ENCODE peak calls at places on chromosomes 1 and 21, in seven cellular contexts. Z is HCT116, E is K562, J is HepG2, T is SK-N-SH, A is H1, W is GM12878. O is an unnamed sample.

GRCh38 chr1:178055093-178055492 is 38.8 kb upstream of the RASAL2 start:
- DNase-seq in Z (no peak), E (no peak), J (peak; percentile 40), T (peak; percentile 52), A (peak; percentile 74), W (no peak), O (no peak)

GRCh38 chr1:228863776-228864175 is 128.5 kb downstream of the RHOU start:
- DNase-seq in Z (no peak), E (no peak), J (no peak), T (peak; percentile 41), A (no peak), W (no peak), O (no peak)

GRCh38 chr1:25056536-25056935 is 126.5 kb upstream of the RUNX3 start:
- DNase-seq in Z (no peak), E (no peak), J (no peak), T (no peak), A (no peak), W (no peak), O (no peak)

GRCh38 chr1:165857046-165857801 is 29.8 kb downstream of the UCK2 start:
- DNase-seq in Z (no peak), E (no peak), J (peak; percentile 76), T (no peak), A (no peak), W (no peak), O (no peak)

GRCh38 chr1:175548774-175549173 is 194.6 kb downstream of the TNR start:
- DNase-seq in Z (no peak), E (no peak), J (no peak), T (no peak), A (no peak), W (no peak), O (no peak)

GRCh38 chr1:112718691-112719418 is 3.7 kb upstream of the PPM1J start:
- DNase-seq in Z (no peak), E (peak; percentile 72), J (no peak), T (peak; percentile 90), A (peak; percentile 89), W (no peak), O (peak; percentile 78)

GRCh38 chr1:224183591-224184312 is 712 bp downstream of the DEGS1 start:
- DNase-seq in Z (no peak), E (no peak), J (peak; percentile 15), T (peak; percentile 89), A (peak; percentile 80), W (no peak), O (peak; percentile 58)

GRCh38 chr1:172449585-172450523 is 6.0 kb upstream of the PIGC start:
- DNase-seq in Z (peak; percentile 39), E (peak; percentile 83), J (peak; percentile 85), T (peak; percentile 71), A (peak; percentile 70), W (no peak), O (peak; percentile 83)

GRCh38 chr21:15695241-15695640 is 34.5 kb upstream of the USP25 start:
- DNase-seq in Z (no peak), E (no peak), J (no peak), T (no peak), A (no peak), W (no peak), O (no peak)

GRCh38 chr1:60678381-60678780 is 404.0 kb upstream of the NFIA start:
- DNase-seq in Z (no peak), E (no peak), J (no peak), T (no peak), A (no peak), W (no peak), O (no peak)

GRCh38 chr1:50332941-50333594 is 90.2 kb downstream of the DMRTA2 start:
- DNase-seq in Z (no peak), E (peak; percentile 88), J (peak; percentile 21), T (peak; percentile 90), A (peak; percentile 91), W (no peak), O (no peak)

GRCh38 chr1:206890690-206891089 is 6.6 kb upstream of the IL24 start:
- DNase-seq in Z (no peak), E (no peak), J (no peak), T (no peak), A (peak; percentile 42), W (no peak), O (no peak)

GRCh38 chr21:31491617-31492016 is 147.6 kb upstream of the TIAM1 start:
- DNase-seq in Z (no peak), E (no peak), J (no peak), T (no peak), A (no peak), W (no peak), O (no peak)

GRCh38 chr1:14706656-14707055 is 108.2 kb downstream of the KAZN start:
- DNase-seq in Z (no peak), E (no peak), J (no peak), T (no peak), A (no peak), W (no peak), O (no peak)

GRCh38 chr1:203650012-203650836 is 23.6 kb downstream of the ATP2B4 start:
- DNase-seq in Z (no peak), E (peak; percentile 89), J (no peak), T (peak; percentile 70), A (peak; percentile 79), W (no peak), O (peak; percentile 62)

GRCh38 chr1:30607723-30608122 is 115.7 kb downstream of the MATN1 start:
- DNase-seq in Z (peak; percentile 12), E (no peak), J (no peak), T (no peak), A (peak; percentile 23), W (no peak), O (no peak)

GRCh38 chr1:63223426-63223825 is 98.9 kb upstream of the FOXD3 start:
- DNase-seq in Z (no peak), E (no peak), J (no peak), T (no peak), A (no peak), W (no peak), O (no peak)

GRCh38 chr1:204580862-204581261 is 64.7 kb downstream of the MDM4 start:
- DNase-seq in Z (no peak), E (no peak), J (no peak), T (no peak), A (no peak), W (no peak), O (no peak)

GRCh38 chr1:41439234-41439633 is 45.2 kb downstream of the EDN2 start:
- DNase-seq in Z (no peak), E (no peak), J (no peak), T (no peak), A (no peak), W (no peak), O (no peak)

GRCh38 chr1:205656236-205656635 is 24.1 kb downstream of the SLC45A3 start:
- DNase-seq in Z (no peak), E (no peak), J (no peak), T (no peak), A (no peak), W (no peak), O (no peak)

DNA sequence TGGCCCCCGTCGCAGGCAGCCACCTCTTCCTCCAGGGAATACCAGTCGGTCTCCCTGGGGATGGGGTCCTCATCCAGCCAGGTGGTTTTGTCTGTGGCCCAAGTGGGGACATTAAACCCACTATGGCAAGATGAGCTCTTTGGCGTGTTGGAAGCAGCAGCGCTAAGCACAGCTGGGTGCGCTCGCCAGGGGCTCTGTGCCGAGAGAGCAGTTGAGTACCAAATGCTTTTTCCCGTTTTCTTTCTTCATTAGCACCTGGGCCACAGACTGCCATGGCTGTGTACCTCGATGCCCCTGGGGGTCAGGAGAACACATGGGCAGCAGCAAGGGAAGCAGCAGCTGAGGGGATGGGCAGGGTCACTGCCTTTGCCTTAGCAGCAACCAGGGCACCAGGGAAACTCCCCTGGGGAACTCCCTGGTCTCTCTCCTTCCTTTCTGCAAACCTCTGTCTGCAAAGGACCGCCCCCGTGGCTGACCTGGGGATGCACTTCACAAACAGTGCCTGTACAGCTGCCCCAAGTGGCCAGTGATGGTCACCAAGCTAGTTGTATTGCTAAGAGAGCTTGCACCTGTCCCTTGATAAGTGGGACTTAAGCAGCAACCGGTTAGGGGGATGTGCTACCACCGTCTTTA is 31.1 kb downstream of the EDARADD start:
- DNase-seq in Z (no peak), E (no peak), J (peak; percentile 46), T (no peak), A (no peak), W (peak; percentile 42), O (no peak)
- TF ChIP-seq JUND in Z (no peak), E (no peak), J (no peak), T (no peak), A (no peak), W (no peak), O (no peak)

DNA sequence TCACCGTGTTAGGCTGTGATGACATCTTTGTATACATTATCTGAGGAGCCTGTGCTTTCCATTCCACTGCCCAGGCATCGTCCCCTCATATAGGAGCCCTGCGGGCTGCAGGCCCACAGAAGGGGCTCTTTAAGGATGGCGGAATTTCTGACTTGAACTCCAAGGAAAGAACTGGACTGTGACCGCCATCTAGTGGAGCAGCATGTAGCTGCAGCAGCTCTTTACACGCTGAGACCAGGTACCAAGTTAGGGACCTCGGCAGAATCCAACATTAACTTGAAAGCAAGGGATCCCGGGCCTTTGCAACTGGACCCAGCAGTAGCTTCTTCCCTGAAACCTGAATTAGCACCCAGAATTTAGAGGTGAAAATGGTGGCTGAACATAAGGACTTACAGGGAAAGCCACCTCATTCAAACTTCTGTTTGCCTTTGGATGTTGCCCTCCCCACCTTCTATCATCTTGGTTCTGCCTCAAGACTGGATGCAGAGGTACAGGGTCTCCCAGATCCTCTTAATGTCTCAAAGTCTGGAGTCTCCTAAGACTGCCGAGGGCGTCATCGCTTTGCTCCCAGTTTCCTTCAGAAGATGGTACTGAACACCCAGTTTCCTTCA is 140.5 kb downstream of the ZSCAN20 start:
- DNase-seq in Z (peak; percentile 79), E (peak; percentile 73), J (peak; percentile 48), T (peak; percentile 78), A (peak; percentile 84), W (no peak), O (peak; percentile 48)
- TF ChIP-seq JUND in Z (no peak), E (no peak), J (no peak), T (no peak), A (no peak), W (no peak), O (no peak)

GRCh38 chr1:98981917-98982513 is 22.6 kb downstream of the PLPPR5 start:
- DNase-seq in Z (no peak), E (no peak), J (no peak), T (no peak), A (no peak), W (no peak), O (no peak)

GRCh38 chr1:98988906-98989603 is 15.6 kb downstream of the PLPPR5 start:
- DNase-seq in Z (no peak), E (no peak), J (no peak), T (no peak), A (no peak), W (peak; percentile 2), O (no peak)

GRCh38 chr1:98991127-98992003 is 13.3 kb downstream of the PLPPR5 start:
- DNase-seq in Z (peak; percentile 40), E (no peak), J (peak; percentile 21), T (no peak), A (no peak), W (peak; percentile 1), O (no peak)

GRCh38 chr1:98985687-98986086 is 19.0 kb downstream of the PLPPR5 start:
- DNase-seq in Z (no peak), E (no peak), J (no peak), T (no peak), A (no peak), W (no peak), O (no peak)
- TF ChIP-seq JUND in Z (no peak), E (no peak), J (no peak), T (no peak), A (no peak), W (no peak), O (no peak)

DNA sequence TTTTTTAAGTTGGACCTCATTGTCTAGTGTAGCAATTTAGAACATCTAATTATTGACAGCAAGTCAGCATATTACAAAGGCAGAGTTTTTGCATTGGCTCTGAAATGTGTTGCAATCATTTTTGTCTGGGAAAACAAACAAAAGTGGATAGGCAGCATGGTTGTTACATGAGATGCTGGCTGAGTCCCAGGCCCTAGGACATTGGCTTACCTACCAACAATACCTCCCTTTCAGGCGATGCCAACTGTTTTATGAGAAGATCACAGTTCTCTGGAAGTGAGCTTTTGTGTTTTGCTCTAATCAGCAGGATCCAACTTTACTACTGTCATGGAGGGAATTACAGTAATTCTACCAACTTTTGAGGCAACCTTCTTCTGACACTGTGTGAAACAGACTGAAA is 71.5 kb upstream of the CXADR start:
- DNase-seq in Z (no peak), E (no peak), J (peak; percentile 97), T (no peak), A (no peak), W (no peak), O (no peak)
- TF ChIP-seq JUND in Z (no peak), E (no peak), J (no peak), T (no peak), A (no peak), W (no peak), O (no peak)

O was measured in T47D.